ENCODE peak calls at places on chromosomes 7 and 10, in four cellular contexts. R is IMR-90, A is K562, M is A549. B is an unnamed sample.

GRCh38 chr10:688621-689426 is 644 bp downstream of the DIP2C start:
- DNase-seq in R (peak; percentile 37), A (no peak), M (peak; percentile 35), B (no peak)

GRCh38 chr7:36667007-36667406 is 57.3 kb downstream of the AOAH start:
- DNase-seq in R (no peak), A (no peak), M (no peak), B (no peak)

GRCh38 chr10:61244261-61244775 is 208.9 kb downstream of the TMEM26 start:
- DNase-seq in R (no peak), A (no peak), M (no peak), B (no peak)

GRCh38 chr10:116274141-116274861 is 1.3 kb upstream of the GFRA1 start:
- DNase-seq in R (no peak), A (no peak), M (peak; percentile 55), B (no peak)

GRCh38 chr10:121043124-121043849 is 192.1 kb downstream of the WDR11 start:
- DNase-seq in R (no peak), A (no peak), M (no peak), B (peak; percentile 98)

GRCh38 chr7:3159039-3159438 is 115.4 kb upstream of the CARD11 start:
- DNase-seq in R (no peak), A (no peak), M (no peak), B (no peak)

GRCh38 chr10:70063418-70064098 is 10.9 kb downstream of the MACROH2A2 start:
- DNase-seq in R (no peak), A (no peak), M (no peak), B (no peak)

GRCh38 chr7:152574892-152575511 is 100.9 kb downstream of the XRCC2 start:
- DNase-seq in R (no peak), A (no peak), M (no peak), B (no peak)

GRCh38 chr7:70618020-70618551 is 513.9 kb upstream of the GALNT17 start:
- DNase-seq in R (no peak), A (no peak), M (no peak), B (no peak)

GRCh38 chr7:115116773-115117715 is 195.2 kb downstream of the MDFIC start:
- DNase-seq in R (no peak), A (no peak), M (peak; percentile 8), B (peak; percentile 22)

GRCh38 chr10:113993489-113993932 is 50.2 kb upstream of the ADRB1 start:
- DNase-seq in R (no peak), A (no peak), M (no peak), B (no peak)

GRCh38 chr7:43647772-43648643 is 65.1 kb downstream of the STK17A start:
- DNase-seq in R (peak; percentile 100), A (no peak), M (peak; percentile 66), B (peak; percentile 33)

GRCh38 chr10:123395906-123396305 is 241.7 kb downstream of the BUB3 start:
- DNase-seq in R (no peak), A (no peak), M (no peak), B (no peak)

GRCh38 chr10:114541081-114541833 is 116.8 kb downstream of the ABLIM1 start:
- DNase-seq in R (peak; percentile 91), A (no peak), M (no peak), B (no peak)

GRCh38 chr7:128880791-128881457 is 18.3 kb downstream of the ATP6V1F start:
- DNase-seq in R (no peak), A (no peak), M (no peak), B (no peak)

GRCh38 chr10:82378146-82378545 is 503.2 kb downstream of the NRG3 start:
- DNase-seq in R (peak; percentile 1), A (no peak), M (no peak), B (no peak)

GRCh38 chr10:116431598-116431997 is 4.0 kb downstream of the PNLIPRP3 start:
- DNase-seq in R (no peak), A (no peak), M (no peak), B (no peak)

GRCh38 chr10:120949511-120950102 is 98.4 kb downstream of the WDR11 start:
- DNase-seq in R (no peak), A (no peak), M (no peak), B (no peak)

GRCh38 chr7:138000081-138000701 is 1.7 kb downstream of the CREB3L2 start:
- DNase-seq in R (peak; percentile 98), A (peak; percentile 87), M (no peak), B (peak; percentile 66)

GRCh38 chr7:29488977-29489376 is 74.7 kb upstream of the PRR15 start:
- DNase-seq in R (peak; percentile 24), A (no peak), M (no peak), B (peak; percentile 81)

GRCh38 chr7:37352974-37353948 is 95.4 kb downstream of the ELMO1 start:
- DNase-seq in R (no peak), A (no peak), M (no peak), B (no peak)

GRCh38 chr7:98651760-98652159 is 34.7 kb downstream of the NPTX2 start:
- DNase-seq in R (no peak), A (no peak), M (no peak), B (no peak)

GRCh38 chr10:93437946-93438795 is 44.0 kb downstream of the MYOF start:
- DNase-seq in R (peak; percentile 73), A (no peak), M (no peak), B (no peak)

GRCh38 chr7:42986781-42987248 is 54.6 kb downstream of the MRPL32 start:
- DNase-seq in R (no peak), A (peak; percentile 87), M (no peak), B (no peak)

GRCh38 chr7:151032936-151033863 is 5.0 kb downstream of the ABCB8 start:
- DNase-seq in R (no peak), A (no peak), M (no peak), B (no peak)

GRCh38 chr7:47819054-47819920 is 129.0 kb downstream of the PKD1L1 start:
- DNase-seq in R (peak; percentile 82), A (peak; percentile 61), M (peak; percentile 72), B (peak; percentile 70)

GRCh38 chr10:16941865-16942264 is 124.6 kb upstream of the RSU1 start:
- DNase-seq in R (no peak), A (no peak), M (no peak), B (no peak)

GRCh38 chr7:45917658-45918057 is 3.4 kb downstream of the IGFBP3 start:
- DNase-seq in R (peak; percentile 64), A (peak; percentile 70), M (peak; percentile 78), B (peak; percentile 28)

GRCh38 chr10:62818426-62819011 is 2.4 kb upstream of the EGR2 start:
- DNase-seq in R (no peak), A (no peak), M (no peak), B (no peak)

GRCh38 chr7:140857048-140857447 is 67.7 kb downstream of the BRAF start:
- DNase-seq in R (peak; percentile 10), A (no peak), M (no peak), B (no peak)

GRCh38 chr7:73341877-73342276 is 13.9 kb downstream of the FKBP6 start:
- DNase-seq in R (peak; percentile 91), A (peak; percentile 68), M (peak; percentile 63), B (peak; percentile 43)

GRCh38 chr10:72834183-72834825 is 59.2 kb upstream of the OIT3 start:
- DNase-seq in R (peak; percentile 76), A (peak; percentile 78), M (peak; percentile 29), B (peak; percentile 53)

GRCh38 chr7:81186691-81187090 is 267.8 kb upstream of the SEMA3C start:
- DNase-seq in R (peak; percentile 24), A (no peak), M (no peak), B (no peak)

GRCh38 chr7:130595986-130596385 is 72.6 kb downstream of the COPG2 start:
- DNase-seq in R (peak; percentile 2), A (no peak), M (no peak), B (no peak)
- TF ChIP-seq MAZ in R (no peak), A (no peak), M (no peak), B (no peak)

GRCh38 chr7:156768698-156769472 is 124.1 kb downstream of the LMBR1 start:
- DNase-seq in R (no peak), A (no peak), M (no peak), B (no peak)
- TF ChIP-seq MAZ in R (no peak), A (no peak), M (no peak), B (no peak)

GRCh38 chr7:41943098-41943577 is 240.2 kb upstream of the INHBA start:
- DNase-seq in R (peak; percentile 79), A (peak; percentile 65), M (peak; percentile 50), B (peak; percentile 66)

GRCh38 chr7:41940760-41941343 is 238.0 kb upstream of the INHBA start:
- DNase-seq in R (peak; percentile 79), A (peak; percentile 73), M (peak; percentile 59), B (peak; percentile 69)

GRCh38 chr7:41938371-41938770 is 235.5 kb upstream of the INHBA start:
- DNase-seq in R (no peak), A (no peak), M (no peak), B (no peak)

DNA sequence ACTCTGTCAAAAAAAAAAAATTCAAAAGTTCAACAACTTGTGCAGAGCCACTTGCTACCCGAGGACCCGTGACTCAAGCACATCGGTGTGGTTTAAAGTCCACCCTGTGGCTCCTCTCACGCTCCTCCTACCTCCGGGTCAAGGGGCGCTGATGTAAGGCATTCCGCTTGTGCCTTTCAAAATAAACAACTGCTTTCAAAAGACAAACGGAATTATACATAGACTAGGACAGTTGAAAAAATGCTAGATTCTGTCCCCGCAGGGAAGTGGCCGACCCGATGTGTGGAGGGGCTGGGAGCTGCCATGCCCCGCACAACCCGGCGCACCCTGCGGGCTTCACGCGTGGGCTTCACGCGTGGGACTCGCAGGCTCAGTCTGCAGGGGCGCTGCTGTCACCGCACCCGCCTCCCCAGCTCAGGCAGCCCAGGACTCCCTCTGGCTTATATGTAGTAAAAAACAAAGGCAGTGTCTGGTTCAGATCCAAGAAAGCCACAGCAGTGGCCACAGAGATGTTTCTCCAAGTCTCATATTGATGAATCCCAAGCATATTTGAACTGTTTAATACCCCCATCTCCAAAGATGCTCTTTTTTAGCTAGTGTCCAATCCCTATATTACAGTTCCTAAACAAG is 239.7 kb upstream of the INHBA start:
- DNase-seq in R (peak; percentile 90), A (no peak), M (no peak), B (peak; percentile 91)
- TF ChIP-seq MAZ in R (no peak), A (no peak), M (no peak), B (peak; percentile 20)

GRCh38 chr7:23960361-23960760 is 250.3 kb downstream of the STK31 start:
- DNase-seq in R (no peak), A (no peak), M (no peak), B (no peak)

GRCh38 chr7:23956769-23957556 is 246.9 kb downstream of the STK31 start:
- DNase-seq in R (peak; percentile 6), A (peak; percentile 11), M (no peak), B (peak; percentile 40)

GRCh38 chr7:23955145-23955544 is 245.1 kb downstream of the STK31 start:
- DNase-seq in R (peak; percentile 6), A (no peak), M (no peak), B (no peak)

GRCh38 chr7:23955600-23956149 is 245.7 kb downstream of the STK31 start:
- DNase-seq in R (no peak), A (peak; percentile 7), M (no peak), B (no peak)
- TF ChIP-seq MAZ in R (no peak), A (no peak), M (no peak), B (no peak)

GRCh38 chr10:108427081-108427480 is 1262.6 kb upstream of the SORCS1 start:
- DNase-seq in R (no peak), A (no peak), M (no peak), B (no peak)
- TF ChIP-seq MAZ in R (no peak), A (no peak), M (no peak), B (no peak)